ENCODE peak calls at places on chromosomes 11 and 22, in eight cellular contexts. X is CD8-positive, alpha-beta T cell; V is pancreas; Q is activated CD8-positive, alpha-beta memory T cell treated with anti-CD3 and anti-CD28 coated beads, Interleukin-2, amount 50 U/mL, for 4 hours; M is activated effector memory CD4-positive, alpha-beta T cell treated with Interleukin-2 at 50 U/mL for 16 hours; Y is endothelial cell; H is adipocyte; C is lower leg skin. U is an unnamed sample.

GRCh38 chr11:19472679-19473078 is 231.9 kb upstream of the E2F8 start:
- DNase-seq in V (no peak), M (no peak), C (no peak), X (no peak), Q (no peak), H (no peak), Y (no peak), U (no peak)

GRCh38 chr11:78400701-78401100 is 16.9 kb downstream of the GAB2 start:
- DNase-seq in X (no peak), M (no peak), C (no peak), Q (no peak), Y (no peak), V (no peak), H (no peak), U (no peak)

GRCh38 chr11:60328460-60328859 is 1.4 kb downstream of the MS4A6E start:
- DNase-seq in X (no peak), M (no peak), Y (no peak), V (no peak), Q (no peak), H (no peak), C (no peak), U (no peak)

GRCh38 chr11:124446926-124447325 is 1.4 kb upstream of the OR8B8 start:
- DNase-seq in Q (no peak), C (no peak), V (no peak), Y (no peak), H (no peak), X (no peak), M (no peak), U (no peak)

GRCh38 chr22:34886812-34887211 is 179.1 kb upstream of the ISX start:
- DNase-seq in M (no peak), Q (no peak), X (no peak), C (no peak), Y (no peak), H (peak), V (no peak), U (no peak)

GRCh38 chr11:75431533-75432525 is 1.2 kb downstream of the KLHL35 start:
- DNase-seq in H (no peak), Y (peak), V (no peak), Q (no peak), X (no peak), M (no peak), C (no peak), U (no peak)

GRCh38 chr11:61019037-61019817 is 47.7 kb downstream of the CD6 start:
- DNase-seq in Q (no peak), C (no peak), Y (no peak), V (no peak), X (no peak), M (no peak), H (no peak), U (no peak)

GRCh38 chr11:83093634-83094033 is 21.9 kb upstream of the RAB30 start:
- DNase-seq in Y (no peak), M (no peak), C (no peak), X (no peak), V (no peak), H (no peak), Q (no peak), U (no peak)

GRCh38 chr22:41768420-41768819 is 32.1 kb upstream of the CCDC134 start:
- DNase-seq in Y (no peak), M (no peak), Q (no peak), V (no peak), X (no peak), C (no peak), H (peak), U (no peak)